ENCODE peak calls at places on chromosomes 12 and 14, in five cellular contexts. O, X, Y, P and F are unnamed samples.

GRCh38 chr12:92570056-92570753 is 132.6 kb upstream of the PLEKHG7 start:
- DNase-seq in Y (peak; percentile 46), P (peak; percentile 77), O (no peak), X (no peak), F (no peak)

GRCh38 chr14:51996148-51996746 is 6.9 kb downstream of the RTRAF start:
- DNase-seq in P (no peak), Y (no peak), X (no peak), O (no peak), F (no peak)

GRCh38 chr12:78674311-78675085 is 190.1 kb upstream of the SYT1 start:
- DNase-seq in Y (no peak), O (no peak), X (no peak), P (no peak), F (no peak)

GRCh38 chr14:36996133-36996856 is 176.1 kb downstream of the SLC25A21 start:
- DNase-seq in P (no peak), X (no peak), O (no peak), Y (no peak), F (no peak)

GRCh38 chr12:110039085-110039807 is 9.1 kb downstream of the C12orf76 start:
- DNase-seq in P (peak; percentile 95), X (no peak), O (no peak), Y (peak; percentile 66), F (no peak)

GRCh38 chr14:65382586-65382985 is 29.9 kb upstream of the FUT8 start:
- DNase-seq in P (no peak), O (no peak), Y (no peak), X (no peak), F (no peak)

GRCh38 chr12:52229836-52230343 is 3.2 kb upstream of the KRT7 start:
- DNase-seq in X (peak; percentile 11), O (no peak), P (no peak), Y (no peak), F (no peak)

GRCh38 chr12:111330800-111331752 is 37.8 kb downstream of the PHETA1 start:
- DNase-seq in Y (no peak), X (no peak), O (no peak), P (peak; percentile 3), F (no peak)

GRCh38 chr14:97180304-97181200 is 383.4 kb downstream of the VRK1 start:
- DNase-seq in Y (no peak), P (no peak), O (no peak), X (peak; percentile 47), F (no peak)

GRCh38 chr14:60349663-60350365 is 100.8 kb downstream of the PPM1A start:
- DNase-seq in X (no peak), Y (no peak), P (peak; percentile 33), O (no peak), F (no peak)

GRCh38 chr14:54312166-54312801 is 84.5 kb upstream of the CDKN3 start:
- DNase-seq in X (no peak), Y (no peak), P (peak; percentile 39), O (no peak), F (no peak)

GRCh38 chr12:124213606-124214347 is 81.1 kb upstream of the RFLNA start:
- DNase-seq in O (no peak), Y (no peak), P (no peak), X (no peak), F (no peak)

GRCh38 chr12:104669851-104670337 is 213.1 kb downstream of the CHST11 start:
- DNase-seq in Y (peak; percentile 66), O (no peak), X (no peak), P (no peak), F (peak; percentile 59)

GRCh38 chr12:99619389-99620158 is 28.0 kb upstream of the GARIN6 start:
- DNase-seq in P (peak; percentile 6), O (no peak), X (no peak), Y (no peak), F (no peak)

GRCh38 chr12:45232771-45233372 is 17.0 kb downstream of the ANO6 start:
- DNase-seq in P (no peak), O (peak; percentile 41), X (no peak), Y (peak; percentile 61), F (no peak)

GRCh38 chr14:40983604-40984003 is 623.1 kb upstream of the LRFN5 start:
- DNase-seq in X (no peak), P (no peak), Y (no peak), O (no peak), F (no peak)

GRCh38 chr14:100384277-100384676 is 61.1 kb downstream of the SLC25A47 start:
- DNase-seq in Y (no peak), P (no peak), O (no peak), X (no peak), F (no peak)
- H3K27ac ChIP-seq in Y (no peak overlapping the region), P (no peak overlapping the region), O (no peak overlapping the region), X (no peak overlapping the region), F (no peak overlapping the region)

GRCh38 chr12:116317139-116317538 is 39.6 kb upstream of the MED13L start:
- DNase-seq in O (no peak), P (no peak), Y (no peak), X (no peak), F (no peak)

GRCh38 chr12:116317986-116318737 is 40.7 kb upstream of the MED13L start:
- DNase-seq in X (no peak), O (peak; percentile 25), Y (no peak), P (no peak), F (no peak)

GRCh38 chr12:116319851-116320621 is 42.5 kb upstream of the MED13L start:
- DNase-seq in X (no peak), Y (no peak), O (no peak), P (peak; percentile 81), F (peak; percentile 50)

GRCh38 chr12:116319316-116319715 is 41.8 kb upstream of the MED13L start:
- DNase-seq in O (no peak), Y (no peak), X (no peak), P (no peak), F (no peak)

DNA sequence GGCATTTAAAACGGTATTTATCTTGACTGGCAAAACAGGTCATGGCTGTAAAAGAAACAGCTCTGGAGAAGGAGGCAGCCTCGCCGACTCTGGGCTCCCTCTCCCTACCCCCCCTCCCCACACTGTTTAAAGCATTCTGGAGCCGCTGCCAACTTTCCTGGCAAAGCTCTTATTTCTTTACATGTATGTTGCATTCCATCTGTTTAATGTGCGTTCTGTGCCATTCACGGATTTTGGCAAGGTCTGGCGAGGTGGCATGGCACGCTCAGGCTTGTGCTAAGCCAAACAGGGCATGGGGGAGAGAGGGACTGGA is 41.2 kb upstream of the MED13L start:
- DNase-seq in Y (no peak), X (no peak), O (peak; percentile 31), P (no peak), F (no peak)
- H3K27ac ChIP-seq in Y (no peak overlapping the region), X (no peak overlapping the region), O (no peak overlapping the region), P (peak overlapping the region; percentile 68), F (no peak overlapping the region)

DNA sequence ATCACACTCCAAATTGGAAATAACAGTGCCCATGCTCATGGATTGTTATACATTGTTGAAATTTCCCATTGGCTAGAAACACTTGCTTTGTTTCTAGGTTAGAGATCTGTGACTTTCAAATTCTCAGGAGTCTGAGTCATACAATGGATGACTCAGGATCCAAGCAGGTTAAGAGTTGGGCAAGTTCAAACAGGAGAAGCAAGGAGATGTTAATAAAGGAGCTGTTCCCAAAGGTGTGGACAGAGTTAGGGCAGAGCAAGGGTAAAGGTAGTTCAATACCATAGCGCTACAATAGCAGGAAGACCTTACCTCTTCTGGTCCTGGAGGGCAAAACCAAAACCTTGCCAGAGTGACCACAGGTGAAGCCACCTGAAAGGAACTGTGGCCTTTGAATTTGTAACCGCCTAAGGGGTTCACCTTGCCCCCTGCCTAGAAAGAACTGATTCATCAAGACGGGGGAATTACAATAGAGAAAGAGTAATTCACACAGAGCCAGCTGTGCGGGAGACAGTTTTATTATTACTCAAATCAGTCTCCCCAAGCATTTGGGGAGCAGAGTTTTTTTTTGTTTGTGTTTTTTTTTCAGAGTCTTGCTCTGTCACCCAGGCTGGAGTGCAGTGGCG is 4.2 kb upstream of the AMN1 start:
- DNase-seq in P (no peak), X (no peak), Y (no peak), O (no peak), F (no peak)
- H3K27ac ChIP-seq in P (peak overlapping the region; percentile 57), X (no peak overlapping the region), Y (peak overlapping the region; percentile 80), O (no peak overlapping the region), F (peak overlapping the region; percentile 99)

GRCh38 chr12:67692135-67692534 is 43.6 kb downstream of the DYRK2 start:
- DNase-seq in P (no peak), O (no peak), X (no peak), Y (no peak), F (no peak)

GRCh38 chr12:67693895-67694294 is 45.4 kb downstream of the DYRK2 start:
- DNase-seq in Y (no peak), O (no peak), X (no peak), P (no peak), F (no peak)

GRCh38 chr12:67691220-67691619 is 42.7 kb downstream of the DYRK2 start:
- DNase-seq in O (no peak), P (no peak), Y (no peak), X (no peak), F (no peak)

GRCh38 chr12:67690656-67691055 is 42.1 kb downstream of the DYRK2 start:
- DNase-seq in Y (no peak), O (no peak), X (no peak), P (no peak), F (no peak)

GRCh38 chr12:67692966-67693365 is 44.4 kb downstream of the DYRK2 start:
- DNase-seq in X (no peak), P (no peak), O (no peak), Y (no peak), F (no peak)
- H3K27ac ChIP-seq in X (no peak overlapping the region), P (no peak overlapping the region), O (no peak overlapping the region), Y (no peak overlapping the region), F (no peak overlapping the region)

DNA sequence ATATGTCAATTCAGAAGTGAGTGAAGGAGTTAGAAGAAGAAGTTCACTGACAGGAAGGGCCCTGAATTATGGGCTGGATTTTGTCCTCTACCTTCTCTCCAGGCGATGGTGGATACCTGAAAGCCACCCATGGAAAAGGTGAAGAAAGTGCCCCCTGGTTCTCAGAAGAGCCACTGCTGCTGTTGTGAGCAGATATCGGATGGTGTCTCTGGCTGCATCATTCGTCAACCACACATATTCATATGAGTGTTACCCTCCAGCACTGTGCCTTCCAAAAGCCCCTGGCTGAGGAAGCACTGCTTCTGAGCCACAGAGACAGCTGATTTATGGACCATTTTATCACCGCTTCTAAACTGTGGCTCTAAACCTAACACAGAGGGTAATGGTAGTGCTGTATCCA is 2.0 kb upstream of the ACTN1 start:
- DNase-seq in O (no peak), P (no peak), Y (no peak), X (no peak), F (no peak)
- H3K27ac ChIP-seq in O (no peak overlapping the region), P (peak overlapping the region; percentile 69), Y (no peak overlapping the region), X (no peak overlapping the region), F (no peak overlapping the region)